ENCODE peak calls at places on chromosomes 5 and 9, in four cellular contexts. S is SK-N-SH, Z is K562, M is HepG2. K is an unnamed sample.
A peak's percentile ranks its signal among the peaks of the same experiment; 100 is the strongest.

GRCh38 chr9:15416880-15417279 is 5.8 kb upstream of the SNAPC3 start:
- DNase-seq in S (peak; percentile 58), M (peak; percentile 56), Z (peak; percentile 30), K (peak; percentile 56)

GRCh38 chr5:124952079-124952478 is 205.6 kb upstream of the ZNF608 start:
- DNase-seq in Z (no peak), S (no peak), M (no peak), K (no peak)

GRCh38 chr5:154520861-154521453 is 42.9 kb upstream of the HAND1 start:
- DNase-seq in Z (peak; percentile 56), M (peak; percentile 34), S (peak; percentile 48), K (peak; percentile 91)

GRCh38 chr5:135337064-135337463 is 62.0 kb downstream of the MACROH2A1 start:
- DNase-seq in M (no peak), Z (no peak), S (peak; percentile 55), K (no peak)

GRCh38 chr5:31847354-31847753 is 208.4 kb downstream of the PDZD2 start:
- DNase-seq in M (no peak), S (no peak), Z (no peak), K (no peak)

GRCh38 chr5:53331463-53331862 is 149.0 kb upstream of the FST start:
- DNase-seq in M (no peak), Z (no peak), S (no peak), K (no peak)

GRCh38 chr9:105385372-105385985 is 62.4 kb upstream of the FSD1L start:
- DNase-seq in S (no peak), Z (peak; percentile 13), M (no peak), K (no peak)

GRCh38 chr5:127561254-127561653 is 43.8 kb downstream of the PRRC1 start:
- DNase-seq in S (no peak), Z (no peak), M (no peak), K (no peak)

GRCh38 chr9:292915-293314 is 78.2 kb downstream of the DOCK8 start:
- DNase-seq in S (no peak), Z (no peak), M (no peak), K (no peak)

GRCh38 chr9:124040935-124041816 is 29.6 kb downstream of the LHX2 start:
- DNase-seq in S (peak; percentile 93), M (no peak), Z (peak; percentile 84), K (peak; percentile 79)

GRCh38 chr9:27385606-27386005 is 88.7 kb upstream of the EQTN start:
- DNase-seq in Z (no peak), S (no peak), M (no peak), K (no peak)

GRCh38 chr9:121840838-121841760 is 189.7 kb downstream of the DAB2IP start:
- DNase-seq in M (no peak), S (no peak), Z (no peak), K (no peak)

GRCh38 chr5:98214240-98215051 is 559.0 kb upstream of the RGMB start:
- DNase-seq in Z (no peak), M (no peak), S (no peak), K (no peak)

GRCh38 chr9:127589955-127590370 is 22.1 kb upstream of the STXBP1 start:
- DNase-seq in Z (peak; percentile 74), M (peak; percentile 70), S (peak; percentile 82), K (peak; percentile 74)

GRCh38 chr9:127776195-127776918 is 2.1 kb downstream of the SH2D3C start:
- DNase-seq in Z (peak; percentile 83), M (no peak), S (peak; percentile 69), K (peak; percentile 73)

GRCh38 chr5:32753765-32754164 is 42.6 kb downstream of the NPR3 start:
- DNase-seq in Z (no peak), S (no peak), M (no peak), K (no peak)

GRCh38 chr5:145968970-145969713 is 32.8 kb downstream of the SH3RF2 start:
- DNase-seq in Z (no peak), S (no peak), M (peak; percentile 36), K (no peak)

GRCh38 chr5:97102010-97102470 is 40.4 kb downstream of the LIX1 start:
- DNase-seq in S (no peak), Z (no peak), M (no peak), K (peak; percentile 43)

GRCh38 chr5:87755378-87755777 is 342.6 kb upstream of the CCNH start:
- DNase-seq in S (no peak), Z (no peak), M (no peak), K (peak; percentile 18)

GRCh38 chr5:179313849-179314521 is 31.3 kb downstream of the ADAMTS2 start:
- DNase-seq in Z (no peak), M (no peak), S (peak; percentile 92), K (peak; percentile 8)

GRCh38 chr9:100505564-100506159 is 32.7 kb downstream of the TMEFF1 start:
- DNase-seq in Z (peak; percentile 59), M (peak; percentile 67), S (peak; percentile 34), K (peak; percentile 93)

GRCh38 chr9:86287013-86287412 is 4.7 kb upstream of the ISCA1 start:
- DNase-seq in Z (peak; percentile 20), M (peak; percentile 55), S (peak; percentile 24), K (peak; percentile 41)

GRCh38 chr9:18208166-18209059 is 265.5 kb upstream of the ADAMTSL1 start:
- DNase-seq in Z (no peak), M (peak; percentile 59), S (peak; percentile 6), K (peak; percentile 62)

GRCh38 chr5:177169271-177169670 is 35.7 kb downstream of the NSD1 start:
- DNase-seq in S (no peak), M (no peak), Z (no peak), K (no peak)

GRCh38 chr9:101848485-101848919 is 110.1 kb upstream of the GRIN3A start:
- DNase-seq in Z (peak; percentile 15), S (no peak), M (no peak), K (no peak)

GRCh38 chr5:74316064-74316586 is 324.4 kb downstream of the ENC1 start:
- DNase-seq in M (peak; percentile 15), Z (no peak), S (peak; percentile 34), K (no peak)

GRCh38 chr9:122387526-122387925 is 16.7 kb downstream of the PTGS1 start:
- DNase-seq in M (no peak), S (no peak), Z (no peak), K (no peak)

GRCh38 chr9:116234091-116234490 is 80.5 kb downstream of the PAPPA start:
- DNase-seq in M (no peak), S (peak; percentile 2), Z (no peak), K (no peak)

GRCh38 chr5:96344678-96345612 is 88.1 kb downstream of the PCSK1 start:
- DNase-seq in S (peak; percentile 36), Z (peak; percentile 17), M (peak; percentile 64), K (no peak)

GRCh38 chr5:98786178-98786853 is 12.9 kb downstream of the RGMB start:
- DNase-seq in M (no peak), Z (no peak), S (no peak), K (no peak)

DNA sequence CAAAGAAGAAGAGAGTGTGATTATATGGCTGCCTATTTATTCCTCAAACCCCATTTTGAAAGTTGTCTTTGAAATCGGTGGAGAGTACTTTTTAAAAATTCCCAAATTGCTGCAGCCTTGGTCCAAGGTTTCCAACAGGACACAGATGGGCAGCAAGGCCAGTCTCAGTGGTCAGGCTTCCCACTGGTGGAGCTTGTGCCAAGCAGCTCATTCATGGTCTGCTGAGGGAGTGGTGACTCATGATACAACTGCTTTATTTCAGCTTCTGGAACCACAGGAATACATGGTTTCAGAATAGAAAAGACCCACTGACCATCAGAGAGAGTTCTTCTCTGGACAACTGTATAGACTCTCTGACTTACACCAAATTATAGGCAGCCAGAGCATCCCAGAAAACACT is 673.1 kb upstream of the KLF4 start:
- DNase-seq in S (no peak), M (no peak), Z (no peak), K (no peak)
- TF ChIP-seq USF2 in S (no peak), M (no peak), Z (no peak), K (no peak)

DNA sequence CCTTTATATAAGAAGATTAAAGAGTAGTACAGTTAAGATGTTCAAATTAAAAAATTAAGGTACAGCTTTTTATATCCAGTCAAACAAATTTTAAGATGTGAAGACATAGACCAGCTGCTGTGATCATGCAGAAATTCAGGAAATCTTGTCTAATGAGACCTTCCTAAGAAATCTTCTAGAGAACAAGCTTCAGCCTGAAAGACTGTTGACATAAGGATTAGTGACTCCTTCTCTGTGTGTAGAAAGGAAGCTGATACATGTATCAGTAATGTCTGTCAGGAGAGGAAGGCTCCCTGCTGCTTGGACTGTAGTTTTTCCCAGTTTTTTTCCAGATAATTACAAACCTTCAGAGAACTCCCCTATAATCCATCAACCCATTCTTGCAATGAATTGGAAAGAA is 75.8 kb upstream of the PCSK5 start:
- DNase-seq in Z (no peak), M (no peak), S (no peak), K (no peak)
- TF ChIP-seq FOXJ3 in Z (no peak), M (no peak), S (no peak), K (no peak)

DNA sequence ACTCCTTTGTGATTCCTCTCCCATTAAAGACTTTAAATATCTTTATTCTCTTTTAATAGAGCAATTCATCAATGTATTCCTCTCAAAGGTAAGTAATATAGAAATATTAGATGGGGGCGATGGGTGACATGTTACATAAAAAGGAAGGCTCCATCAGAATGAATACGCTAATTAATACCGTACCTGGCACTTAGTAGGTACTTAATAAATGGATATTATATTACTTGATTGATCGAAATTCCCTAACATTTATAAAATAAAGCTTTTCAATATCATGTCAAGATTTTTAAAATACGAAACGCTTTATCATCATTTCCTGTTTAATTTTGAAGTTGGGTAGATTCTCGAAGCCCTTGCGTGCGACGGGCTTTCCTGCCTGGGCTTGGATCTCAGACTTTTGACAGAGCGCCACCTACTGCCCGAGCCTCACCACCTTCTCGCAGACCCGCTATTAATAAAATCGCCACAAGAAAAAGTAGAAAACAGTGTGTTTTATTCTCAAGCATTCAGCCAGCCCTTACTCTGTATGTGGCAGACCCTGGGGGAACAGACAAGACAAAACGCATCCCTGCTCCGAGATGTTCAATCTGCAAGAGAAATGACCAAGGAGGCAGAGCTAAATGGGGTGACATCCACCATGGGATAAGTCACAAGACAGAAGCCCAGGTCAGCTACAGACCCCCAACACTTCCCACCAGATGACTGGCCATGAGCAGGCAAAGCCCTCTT is 99.3 kb downstream of the C5orf15 start:
- DNase-seq in S (peak; percentile 77), Z (peak; percentile 71), M (peak; percentile 21), K (peak; percentile 74)
- TF ChIP-seq USF2 in S (no peak), Z (no peak), M (no peak), K (no peak)

DNA sequence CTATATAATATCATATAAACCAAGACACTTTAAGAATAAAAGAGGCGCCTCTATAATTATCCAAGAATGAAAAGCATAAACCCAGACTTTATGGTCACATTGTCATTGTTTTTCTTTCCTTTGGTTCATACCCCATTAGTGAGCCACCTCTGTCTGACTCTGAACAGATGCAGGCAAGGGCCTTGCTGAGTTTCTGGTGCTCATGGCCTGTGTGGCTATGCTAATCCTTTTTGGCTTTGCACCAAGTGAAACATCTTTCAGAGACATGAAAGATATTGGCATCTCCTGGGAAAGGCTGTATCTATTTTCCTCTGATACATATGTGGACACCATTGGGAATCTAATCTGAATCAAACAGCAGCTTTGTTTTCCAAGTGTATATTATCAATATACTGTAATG is 222.5 kb downstream of the CHSY3 start:
- DNase-seq in M (no peak), Z (no peak), S (no peak), K (no peak)
- TF ChIP-seq FOXJ3 in M (no peak), Z (no peak), S (no peak), K (no peak)

GRCh38 chr5:88824892-88825781 is 57.8 kb downstream of the MEF2C start:
- DNase-seq in M (no peak), S (no peak), Z (no peak), K (no peak)
- TF ChIP-seq USF2 in M (no peak), S (no peak), Z (no peak), K (no peak)